ENCODE peak calls at places on chromosomes 2 and 18, in ten cellular contexts. W is psoas muscle; N is foreskin fibroblast; P is endodermal cell; B is GM10248; S is CD8-positive, alpha-beta T cell; L is pancreas; C is GM12864; R is nephron progenitor cell; F is omental fat pad. V is an unnamed sample.

GRCh38 chr2:232522014-232522854 is 2.0 kb downstream of the PRSS56 start:
- DNase-seq in W (peak), N (peak), P (peak), B (peak), S (peak), L (peak), C (no peak), R (peak), F (peak), V (peak)

GRCh38 chr2:213544940-213545339 is 260.7 kb downstream of the SPAG16 start:
- DNase-seq in W (no peak), N (no peak), P (no peak), B (no peak), S (no peak), L (no peak), C (no peak), R (no peak), F (no peak), V (no peak)

GRCh38 chr2:161436411-161436810 is 20.3 kb downstream of the TBR1 start:
- DNase-seq in W (no peak), N (peak), P (no peak), B (no peak), S (no peak), L (no peak), C (no peak), R (no peak), F (no peak), V (no peak)

GRCh38 chr2:138209009-138209408 is 244.7 kb downstream of the HNMT start:
- DNase-seq in W (no peak), N (peak), P (no peak), B (no peak), S (no peak), L (no peak), C (no peak), R (no peak), F (no peak), V (no peak)

GRCh38 chr18:35671952-35672603 is 90.5 kb downstream of the GALNT1 start:
- DNase-seq in W (no peak), N (peak), P (no peak), B (no peak), S (no peak), L (no peak), C (no peak), R (no peak), F (no peak), V (no peak)

GRCh38 chr18:63005306-63005705 is 290.0 kb downstream of the PHLPP1 start:
- DNase-seq in W (no peak), N (no peak), P (no peak), B (no peak), S (no peak), L (no peak), C (no peak), R (no peak), F (no peak), V (no peak)

GRCh38 chr2:216308532-216308931 is 63.8 kb downstream of the MARCHF4 start:
- DNase-seq in W (no peak), N (peak), P (no peak), B (no peak), S (no peak), L (no peak), C (no peak), R (peak), F (no peak), V (no peak)

GRCh38 chr18:65750421-65751144 is at the start of gene CDH7:
- DNase-seq in W (no peak), N (peak), P (peak), B (no peak), S (no peak), L (no peak), C (no peak), R (peak), F (no peak), V (no peak)

GRCh38 chr2:224982226-224982625 is 60.0 kb downstream of the DOCK10 start:
- DNase-seq in W (no peak), N (no peak), P (no peak), B (no peak), S (no peak), L (no peak), C (no peak), R (no peak), F (no peak), V (no peak)

GRCh38 chr2:179410552-179411356 is 146.1 kb upstream of the SESTD1 start:
- DNase-seq in W (no peak), N (peak), P (peak), B (peak), S (no peak), L (peak), C (peak), R (peak), F (no peak), V (peak)

DNA sequence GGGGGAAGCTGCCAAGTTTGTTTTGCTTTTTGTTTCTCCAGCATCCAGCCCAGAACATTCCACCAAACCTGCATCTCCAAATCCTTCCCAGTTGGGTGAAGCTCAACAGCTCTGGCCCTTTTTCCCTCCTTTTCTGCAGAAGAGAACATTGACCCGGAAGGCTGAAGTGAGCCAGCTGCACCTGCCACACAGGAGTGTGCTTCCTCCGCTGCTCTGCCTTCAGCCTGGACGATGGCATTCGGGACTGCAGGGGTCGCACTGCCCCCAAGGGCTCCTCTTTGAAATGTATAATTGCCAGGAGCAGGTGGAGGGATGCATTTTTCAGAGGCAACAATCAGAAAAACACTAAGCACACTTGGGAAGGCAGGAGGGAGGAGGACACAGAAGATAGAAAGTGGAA is 41.8 kb downstream of the ST8SIA5 start:
- DNase-seq in W (no peak), N (no peak), P (peak), B (no peak), S (no peak), L (no peak), C (no peak), R (no peak), F (no peak), V (no peak)
- TF ChIP-seq CTCF in W (no peak), N (no peak), P (peak), B (no peak), S (no peak), L (no peak), C (no peak), R (no peak), F (no peak), V (no peak)

GRCh38 chr2:97005353-97005752 is 19.0 kb upstream of the FAM178B start:
- DNase-seq in W (no peak), N (peak), P (no peak), B (no peak), S (no peak), L (no peak), C (no peak), R (no peak), F (no peak), V (no peak)
- TF ChIP-seq CTCF in W (peak), N (peak), P (peak), B (no peak), S (no peak), L (no peak), C (peak), R (peak), F (no peak), V (no peak)

DNA sequence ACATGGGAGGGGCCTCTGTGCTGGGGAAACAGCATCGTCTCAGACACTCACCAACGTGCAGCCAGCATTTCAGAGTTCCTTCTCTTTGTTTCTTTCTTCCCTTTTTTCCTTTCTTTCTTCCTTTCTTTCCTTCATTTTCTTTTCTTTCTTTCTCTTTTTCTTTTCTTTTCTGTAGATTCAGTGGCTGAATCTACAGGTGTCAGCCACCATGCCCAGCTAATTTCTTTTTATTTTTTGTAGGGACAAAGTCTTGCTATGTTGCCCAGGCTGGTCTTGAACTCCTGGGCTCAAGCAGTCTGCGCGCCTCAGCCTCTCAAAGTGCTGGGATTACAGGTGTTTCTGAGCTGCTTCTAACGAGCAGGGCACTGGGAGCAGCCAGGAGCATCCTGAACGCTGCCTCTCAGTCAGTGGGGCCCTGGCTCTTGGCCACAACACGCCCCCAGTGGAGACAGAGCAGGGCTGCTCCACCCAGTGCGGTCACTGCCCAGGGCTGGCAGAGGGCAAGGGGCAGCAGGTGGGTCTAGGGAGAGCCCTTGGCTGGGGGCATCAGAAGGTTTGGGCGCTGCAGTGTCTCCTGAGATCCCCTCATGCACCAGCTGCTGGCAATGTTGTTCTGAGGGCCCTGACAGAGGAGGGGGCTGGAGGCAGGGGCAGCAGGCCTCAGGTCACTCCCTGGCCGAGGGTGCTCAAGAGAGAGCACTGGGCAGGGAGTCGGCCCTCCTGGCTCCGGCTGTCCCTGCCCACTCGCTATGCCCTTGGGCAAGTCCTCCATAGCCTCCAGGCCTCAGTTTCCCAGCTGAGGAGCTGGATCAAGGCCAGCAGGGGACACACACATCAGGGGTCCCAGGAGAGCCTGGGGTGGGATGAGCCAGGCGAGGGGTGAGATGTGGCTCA is 4.7 kb upstream of the KLHL30 start:
- DNase-seq in W (peak), N (no peak), P (no peak), B (no peak), S (no peak), L (peak), C (no peak), R (no peak), F (no peak), V (no peak)
- TF ChIP-seq CTCF in W (no peak), N (no peak), P (peak), B (no peak), S (no peak), L (no peak), C (peak), R (no peak), F (no peak), V (no peak)

GRCh38 chr2:20092901-20093235 is 41.4 kb upstream of the LAPTM4A start:
- DNase-seq in W (no peak), N (no peak), P (no peak), B (no peak), S (no peak), L (no peak), C (no peak), R (no peak), F (no peak), V (no peak)
- TF ChIP-seq CTCF in W (no peak), N (no peak), P (no peak), B (no peak), S (no peak), L (no peak), C (no peak), R (no peak), F (no peak), V (no peak)

DNA sequence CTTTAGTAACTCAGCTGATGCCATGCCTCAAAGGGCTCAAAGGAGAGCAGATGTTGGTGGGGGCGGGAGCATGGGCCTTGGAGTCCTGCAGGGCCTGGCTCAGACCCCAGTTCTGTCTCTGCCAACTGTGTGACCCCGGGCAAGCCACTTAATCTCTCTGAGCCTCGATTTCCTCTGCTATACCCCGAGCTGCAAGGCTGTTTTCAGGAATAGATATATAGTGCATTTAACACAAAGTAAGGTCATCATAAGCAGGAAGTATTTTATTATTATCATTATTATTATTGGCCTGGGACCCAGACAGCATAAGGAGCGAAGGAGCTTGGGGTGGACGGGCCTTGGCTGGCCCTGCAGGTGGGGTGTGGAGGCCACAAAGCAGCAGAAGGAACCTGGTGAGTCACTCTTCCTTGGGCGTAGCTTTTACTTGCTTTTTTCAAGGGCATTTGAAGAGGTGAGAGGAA is 162.7 kb downstream of the INHBB start:
- DNase-seq in W (no peak), N (no peak), P (no peak), B (no peak), S (no peak), L (no peak), C (no peak), R (no peak), F (no peak), V (no peak)
- TF ChIP-seq CTCF in W (no peak), N (no peak), P (no peak), B (no peak), S (no peak), L (no peak), C (no peak), R (no peak), F (no peak), V (no peak)

GRCh38 chr18:39841133-39842041 is 2113.6 kb upstream of the PIK3C3 start:
- DNase-seq in W (peak), N (peak), P (peak), B (no peak), S (no peak), L (no peak), C (no peak), R (peak), F (no peak), V (no peak)
- TF ChIP-seq CTCF in W (no peak), N (peak), P (peak), B (no peak), S (no peak), L (no peak), C (no peak), R (peak), F (no peak), V (no peak)

DNA sequence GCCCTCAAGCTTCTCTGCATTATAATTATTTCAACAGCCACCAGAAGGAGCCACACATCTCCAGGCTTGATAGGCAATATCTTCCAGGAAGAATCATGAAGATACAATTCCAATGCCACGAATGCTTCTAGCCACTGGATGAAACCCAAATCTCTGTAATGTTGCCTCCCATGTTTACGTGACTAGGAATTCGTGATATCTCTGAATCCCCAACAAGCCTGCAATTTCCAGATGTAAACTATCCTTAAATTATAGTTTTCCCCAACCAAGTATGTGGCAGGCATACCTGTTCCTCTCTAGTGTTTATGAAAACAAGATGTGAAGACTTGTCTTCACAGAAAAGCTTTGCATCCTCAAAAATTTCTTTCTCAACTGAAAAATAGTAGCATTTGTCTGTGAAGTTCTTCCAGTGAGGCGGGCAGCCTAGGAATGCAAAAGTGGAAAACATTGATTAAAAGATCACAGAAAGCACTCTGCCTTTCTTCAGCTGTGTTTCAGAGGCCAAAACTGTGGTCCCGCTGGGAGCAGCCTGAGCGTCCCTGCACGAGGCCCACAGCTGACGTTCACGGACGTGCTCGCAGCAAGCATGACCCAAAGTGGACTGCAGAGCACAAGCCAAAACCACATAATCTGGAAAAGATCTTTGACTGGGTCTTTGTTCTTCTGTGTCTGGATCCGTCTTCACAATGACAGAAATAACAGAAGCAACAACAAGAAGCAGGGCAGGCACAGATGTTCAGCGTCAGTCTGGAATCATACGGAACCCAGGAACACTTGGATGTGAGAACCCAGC is 65.1 kb upstream of the THOC1 start:
- DNase-seq in W (peak), N (peak), P (no peak), B (no peak), S (no peak), L (no peak), C (no peak), R (no peak), F (no peak), V (no peak)
- TF ChIP-seq CTCF in W (no peak), N (peak), P (no peak), B (no peak), S (no peak), L (no peak), C (no peak), R (no peak), F (no peak), V (no peak)

GRCh38 chr18:64097497-64097896 is 51.4 kb downstream of the LINC00305 start:
- DNase-seq in W (no peak), N (peak), P (no peak), B (no peak), S (no peak), L (no peak), C (no peak), R (no peak), F (no peak), V (no peak)
- TF ChIP-seq CTCF in W (peak), N (no peak), P (peak), B (no peak), S (no peak), L (no peak), C (no peak), R (peak), F (no peak), V (peak)

DNA sequence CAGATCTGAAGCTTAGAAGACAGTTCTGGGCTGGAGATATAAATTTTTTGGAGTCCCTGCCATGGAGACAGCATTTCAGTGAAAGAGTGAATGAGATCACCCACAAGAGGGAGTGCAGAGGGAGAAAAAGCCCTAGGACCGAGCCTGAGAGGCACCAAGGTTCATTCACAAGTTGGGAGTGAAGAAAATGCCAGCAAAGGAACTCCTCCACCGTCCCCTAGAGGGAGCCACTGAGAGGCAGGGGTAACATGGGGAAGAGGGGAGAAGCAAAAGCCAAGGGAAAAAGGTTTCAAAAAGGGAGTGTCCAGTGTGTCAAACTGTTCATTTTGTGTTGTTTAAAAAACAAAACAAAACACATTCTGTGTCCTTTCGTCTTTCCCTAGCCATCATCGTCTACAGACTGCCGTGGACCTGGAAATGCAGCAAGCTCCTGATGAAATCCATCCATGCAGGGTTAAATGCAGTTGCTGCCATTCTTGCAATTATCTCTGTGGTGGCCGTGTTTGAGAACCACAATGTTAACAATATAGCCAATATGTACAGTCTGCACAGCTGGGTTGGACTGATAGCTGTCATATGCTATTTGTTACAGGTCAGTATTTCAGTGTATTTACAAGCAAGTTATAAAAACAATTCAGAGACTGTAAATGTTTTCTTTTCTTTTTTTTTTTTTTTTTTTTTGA is 19.1 kb downstream of the CYBRD1 start:
- DNase-seq in W (no peak), N (no peak), P (peak), B (no peak), S (no peak), L (no peak), C (no peak), R (no peak), F (no peak), V (no peak)
- TF ChIP-seq CTCF in W (no peak), N (peak), P (peak), B (peak), S (no peak), L (peak), C (peak), R (peak), F (no peak), V (peak)

DNA sequence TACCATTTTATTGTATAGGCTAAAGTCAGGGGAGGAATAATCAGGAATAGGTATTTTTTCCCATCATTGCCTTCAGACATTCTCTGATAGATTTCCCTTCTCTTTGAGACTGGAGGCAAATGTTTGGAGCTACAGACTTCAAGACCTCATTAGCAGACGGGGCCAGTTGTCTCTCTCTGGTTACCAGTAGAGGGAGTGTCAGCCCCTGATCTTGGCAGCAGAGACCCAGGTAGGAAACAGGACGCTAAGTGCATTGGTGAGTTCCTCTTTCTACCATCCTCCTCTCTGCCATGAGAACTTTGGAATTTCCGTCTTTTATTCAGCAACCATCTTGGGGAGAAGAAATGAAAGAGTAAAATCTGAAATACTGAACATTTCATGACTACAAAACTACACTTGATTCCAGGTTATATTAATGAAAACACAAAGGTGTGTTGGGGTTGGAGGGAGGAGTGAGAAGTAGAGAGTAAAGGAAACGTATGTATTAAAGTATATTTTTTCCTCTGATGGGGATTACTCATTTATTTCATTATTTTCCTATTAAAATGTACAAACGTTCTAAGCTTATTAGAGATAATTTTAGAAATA is 186.2 kb upstream of the GCFC2 start:
- DNase-seq in W (no peak), N (no peak), P (peak), B (peak), S (no peak), L (no peak), C (peak), R (peak), F (no peak), V (peak)
- TF ChIP-seq CTCF in W (peak), N (peak), P (peak), B (peak), S (no peak), L (no peak), C (peak), R (peak), F (no peak), V (peak)

V was measured in GM13977.